ENCODE peak calls at places on chromosome 19, in four cellular contexts. One of them, this sample, is unnamed.

GRCh38 chr19:44582581-44583265 is 30.6 kb upstream of the IGSF23 start:
- DNase-seq in naive thymus-derived CD8-positive, alpha-beta T cell: no peak
- DNase-seq in NCI-H748 treated with DMSO at 0.1 percent for 48 hours: no peak
- DNase-seq in GF-D8: no peak
- DNase-seq in this sample: no peak

GRCh38 chr19:5805465-5806132 is 732 bp downstream of the NRTN start:
- DNase-seq in naive thymus-derived CD8-positive, alpha-beta T cell: peak; percentile 84
- DNase-seq in NCI-H748 treated with DMSO at 0.1 percent for 48 hours: peak; percentile 25
- DNase-seq in GF-D8: no peak
- DNase-seq in this sample: peak; percentile 51

GRCh38 chr19:15320118-15320517 is 12.2 kb downstream of the BRD4 start:
- DNase-seq in naive thymus-derived CD8-positive, alpha-beta T cell: no peak
- DNase-seq in NCI-H748 treated with DMSO at 0.1 percent for 48 hours: no peak
- DNase-seq in GF-D8: no peak
- DNase-seq in this sample: no peak

GRCh38 chr19:39138221-39139211 is 12.9 kb downstream of the PAK4 start:
- DNase-seq in naive thymus-derived CD8-positive, alpha-beta T cell: no peak
- DNase-seq in NCI-H748 treated with DMSO at 0.1 percent for 48 hours: no peak
- DNase-seq in GF-D8: no peak
- DNase-seq in this sample: no peak

GRCh38 chr19:13301627-13302334 is 151.6 kb downstream of the IER2 start:
- DNase-seq in naive thymus-derived CD8-positive, alpha-beta T cell: no peak
- DNase-seq in NCI-H748 treated with DMSO at 0.1 percent for 48 hours: no peak
- DNase-seq in GF-D8: no peak
- DNase-seq in this sample: no peak

GRCh38 chr19:3507371-3508120 is 1.4 kb downstream of the FZR1 start:
- DNase-seq in naive thymus-derived CD8-positive, alpha-beta T cell: peak; percentile 73
- DNase-seq in NCI-H748 treated with DMSO at 0.1 percent for 48 hours: no peak
- DNase-seq in GF-D8: no peak
- DNase-seq in this sample: no peak

GRCh38 chr19:17777840-17778620 is 16.9 kb upstream of the B3GNT3 start:
- DNase-seq in naive thymus-derived CD8-positive, alpha-beta T cell: no peak
- DNase-seq in NCI-H748 treated with DMSO at 0.1 percent for 48 hours: no peak
- DNase-seq in GF-D8: no peak
- DNase-seq in this sample: no peak

GRCh38 chr19:39474139-39474620 is 6.5 kb upstream of the TIMM50 start:
- DNase-seq in naive thymus-derived CD8-positive, alpha-beta T cell: peak; percentile 87
- DNase-seq in NCI-H748 treated with DMSO at 0.1 percent for 48 hours: peak; percentile 42
- DNase-seq in GF-D8: no peak
- DNase-seq in this sample: peak; percentile 26

GRCh38 chr19:16252459-16253205 is 54.9 kb downstream of the AP1M1 start:
- DNase-seq in naive thymus-derived CD8-positive, alpha-beta T cell: no peak
- DNase-seq in NCI-H748 treated with DMSO at 0.1 percent for 48 hours: no peak
- DNase-seq in GF-D8: no peak
- DNase-seq in this sample: no peak

GRCh38 chr19:18414504-18415176 is 4.6 kb upstream of the SSBP4 start:
- DNase-seq in naive thymus-derived CD8-positive, alpha-beta T cell: no peak
- DNase-seq in NCI-H748 treated with DMSO at 0.1 percent for 48 hours: peak; percentile 9
- DNase-seq in GF-D8: peak; percentile 53
- DNase-seq in this sample: no peak

GRCh38 chr19:12779162-12779993 is 4.0 kb upstream of the HOOK2 start:
- DNase-seq in naive thymus-derived CD8-positive, alpha-beta T cell: no peak
- DNase-seq in NCI-H748 treated with DMSO at 0.1 percent for 48 hours: no peak
- DNase-seq in GF-D8: peak; percentile 19
- DNase-seq in this sample: no peak

GRCh38 chr19:15696654-15697194 is 23.8 kb downstream of the CYP4F12 start:
- DNase-seq in naive thymus-derived CD8-positive, alpha-beta T cell: no peak
- DNase-seq in NCI-H748 treated with DMSO at 0.1 percent for 48 hours: no peak
- DNase-seq in GF-D8: no peak
- DNase-seq in this sample: no peak

GRCh38 chr19:57395710-57396109 is 6.1 kb downstream of the ZNF548 start:
- DNase-seq in naive thymus-derived CD8-positive, alpha-beta T cell: no peak
- DNase-seq in NCI-H748 treated with DMSO at 0.1 percent for 48 hours: no peak
- DNase-seq in GF-D8: no peak
- DNase-seq in this sample: no peak

GRCh38 chr19:55252760-55253159 is 6.1 kb downstream of the PPP6R1 start:
- DNase-seq in naive thymus-derived CD8-positive, alpha-beta T cell: no peak
- DNase-seq in NCI-H748 treated with DMSO at 0.1 percent for 48 hours: no peak
- DNase-seq in GF-D8: no peak
- DNase-seq in this sample: no peak

GRCh38 chr19:16470911-16471811 is 609 bp downstream of the EPS15L1 start:
- DNase-seq in naive thymus-derived CD8-positive, alpha-beta T cell: no peak
- DNase-seq in NCI-H748 treated with DMSO at 0.1 percent for 48 hours: no peak
- DNase-seq in GF-D8: no peak
- DNase-seq in this sample: no peak

GRCh38 chr19:41808663-41809566 is 12.5 kb downstream of the CEACAM3 start:
- DNase-seq in naive thymus-derived CD8-positive, alpha-beta T cell: no peak
- DNase-seq in NCI-H748 treated with DMSO at 0.1 percent for 48 hours: no peak
- DNase-seq in GF-D8: peak; percentile 29
- DNase-seq in this sample: peak; percentile 17

This sample was measured in AML-193.